ENCODE peak calls at places on chromosomes 5 and 9, in four cellular contexts. R, H, G and Q are unnamed samples.

GRCh38 chr9:28808042-28808441 is 1234.8 kb upstream of the C9orf72 start:
- DNase-seq in R (no peak), H (peak; percentile 71), G (no peak), Q (no peak)

GRCh38 chr5:163794993-163795392 is 289.6 kb downstream of the MAT2B start:
- DNase-seq in R (no peak), H (no peak), G (no peak), Q (no peak)

GRCh38 chr9:121599872-121600585 is 51.4 kb upstream of the DAB2IP start:
- DNase-seq in R (no peak), H (no peak), G (no peak), Q (no peak)

GRCh38 chr9:124809741-124810500 is 33.0 kb downstream of the OLFML2A start:
- DNase-seq in R (no peak), H (no peak), G (no peak), Q (no peak)

GRCh38 chr5:60340965-60341471 is 358.9 kb downstream of the DEPDC1B start:
- DNase-seq in R (no peak), H (no peak), G (no peak), Q (no peak)

GRCh38 chr5:147539053-147539452 is 29.2 kb upstream of the DPYSL3 start:
- DNase-seq in R (no peak), H (peak; percentile 30), G (no peak), Q (no peak)

GRCh38 chr5:134649163-134649916 is 755 bp downstream of the SEC24A start:
- DNase-seq in R (no peak), H (peak; percentile 25), G (no peak), Q (no peak)

GRCh38 chr9:112170235-112170634 is 4.9 kb downstream of the SUSD1 start:
- DNase-seq in R (no peak), H (no peak), G (no peak), Q (no peak)

GRCh38 chr5:151275803-151276202 is 22.8 kb downstream of the GM2A start:
- DNase-seq in R (no peak), H (no peak), G (no peak), Q (no peak)

GRCh38 chr9:63816742-63817621 is 1468.0 kb downstream of the FOXD4L5 start:
- DNase-seq in R (no peak), H (peak; percentile 91), G (peak; percentile 53), Q (peak; percentile 85)

GRCh38 chr9:99855467-99856176 is 33.9 kb downstream of the NR4A3 start:
- DNase-seq in R (no peak), H (no peak), G (no peak), Q (no peak)

GRCh38 chr9:35774907-35775635 is 16.3 kb upstream of the NPR2 start:
- DNase-seq in R (no peak), H (no peak), G (no peak), Q (no peak)

GRCh38 chr5:151682751-151683331 is 3.9 kb downstream of the SPARC start:
- DNase-seq in R (no peak), H (peak; percentile 62), G (no peak), Q (no peak)

GRCh38 chr9:28155067-28155466 is 581.8 kb upstream of the C9orf72 start:
- DNase-seq in R (no peak), H (peak; percentile 70), G (no peak), Q (no peak)

GRCh38 chr9:135144581-135145108 is 57.2 kb downstream of the OLFM1 start:
- DNase-seq in R (peak; percentile 60), H (no peak), G (no peak), Q (no peak)

GRCh38 chr9:107605041-107605440 is 115.5 kb upstream of the KLF4 start:
- DNase-seq in R (no peak), H (no peak), G (no peak), Q (no peak)

GRCh38 chr5:93208156-93208895 is 372.7 kb downstream of the NR2F1-AS1 start:
- DNase-seq in R (no peak), H (no peak), G (no peak), Q (no peak)

GRCh38 chr5:111158105-111158744 is 66.0 kb upstream of the CAMK4 start:
- DNase-seq in R (peak; percentile 30), H (peak; percentile 93), G (peak; percentile 79), Q (peak; percentile 66)

GRCh38 chr5:683619-684481 is 9.3 kb downstream of the TPPP start:
- DNase-seq in R (no peak), H (no peak), G (no peak), Q (no peak)

GRCh38 chr5:172872997-172873491 is 39.0 kb downstream of the ERGIC1 start:
- DNase-seq in R (no peak), H (peak; percentile 94), G (no peak), Q (no peak)

GRCh38 chr9:87643778-87644570 is 81.9 kb upstream of the CTSL start:
- DNase-seq in R (no peak), H (no peak), G (no peak), Q (no peak)

GRCh38 chr5:109394806-109395205 is 15.0 kb downstream of the PJA2 start:
- DNase-seq in R (no peak), H (no peak), G (no peak), Q (no peak)

GRCh38 chr9:133030317-133031129 is at the start of gene GTF3C5:
- DNase-seq in R (peak; percentile 99), H (peak; percentile 99), G (peak; percentile 82), Q (peak; percentile 88)

GRCh38 chr9:127162046-127162445 is 39.6 kb upstream of the ANGPTL2 start:
- DNase-seq in R (no peak), H (peak; percentile 36), G (no peak), Q (no peak)

GRCh38 chr5:98923961-98924360 is 4.8 kb downstream of the CHD1 start:
- DNase-seq in R (no peak), H (no peak), G (no peak), Q (no peak)

GRCh38 chr9:84238652-84239051 is 101.9 kb downstream of the SLC28A3 start:
- DNase-seq in R (no peak), H (peak; percentile 19), G (no peak), Q (no peak)

GRCh38 chr5:157290156-157290980 is 24.4 kb downstream of the CYFIP2 start:
- DNase-seq in R (no peak), H (peak; percentile 41), G (no peak), Q (no peak)

GRCh38 chr5:102758576-102758975 is 3.5 kb downstream of the PAM start:
- DNase-seq in R (no peak), H (peak; percentile 51), G (no peak), Q (no peak)

GRCh38 chr5:108125771-108126511 is 256.0 kb downstream of the FBXL17 start:
- DNase-seq in R (no peak), H (no peak), G (no peak), Q (no peak)

GRCh38 chr9:7368410-7369292 is 430.9 kb downstream of the DMAC1 start:
- DNase-seq in R (no peak), H (peak; percentile 87), G (no peak), Q (no peak)

GRCh38 chr9:104863180-104863883 is 64.6 kb downstream of the ABCA1 start:
- DNase-seq in R (peak; percentile 74), H (peak; percentile 90), G (peak; percentile 16), Q (peak; percentile 49)

GRCh38 chr5:134577796-134578577 is 52.5 kb downstream of the JADE2 start:
- DNase-seq in R (peak; percentile 76), H (peak; percentile 84), G (peak; percentile 73), Q (peak; percentile 83)

GRCh38 chr5:170434953-170435605 is 45.9 kb upstream of the KCNMB1 start:
- DNase-seq in R (peak; percentile 15), H (peak; percentile 69), G (peak; percentile 27), Q (peak; percentile 36)

GRCh38 chr9:107480386-107480789 is 9.2 kb downstream of the KLF4 start:
- DNase-seq in R (no peak), H (peak; percentile 72), G (no peak), Q (no peak)

GRCh38 chr9:2461886-2462285 is 159.7 kb upstream of the VLDLR start:
- DNase-seq in R (no peak), H (peak; percentile 45), G (no peak), Q (no peak)

GRCh38 chr5:172172912-172173591 is 15.0 kb downstream of the STK10 start:
- DNase-seq in R (no peak), H (no peak), G (no peak), Q (no peak)

GRCh38 chr9:130165579-130165978 is 6.6 kb upstream of the NCS1 start:
- DNase-seq in R (no peak), H (no peak), G (no peak), Q (no peak)

GRCh38 chr5:148831590-148832565 is 5.5 kb downstream of the ADRB2 start:
- DNase-seq in R (no peak), H (no peak), G (no peak), Q (no peak)